ENCODE peak calls at places on chromosomes 6 and 20, in four cellular contexts. O is AG08396, P is adipocyte, G is fibroblast of pulmonary artery. Q is an unnamed sample.

GRCh38 chr6:2507016-2507415 is 243.7 kb downstream of the MYLK4 start:
- DNase-seq in G (no peak), P (no peak), O (no peak), Q (no peak)

GRCh38 chr6:19210849-19211590 is 626.1 kb upstream of the ID4 start:
- DNase-seq in G (no peak), P (no peak), O (no peak), Q (no peak)

GRCh38 chr6:107230024-107230423 is 114.7 kb upstream of the BEND3 start:
- DNase-seq in G (peak), P (no peak), O (no peak), Q (no peak)

GRCh38 chr6:45630801-45631200 is 253.1 kb upstream of the SUPT3H start:
- DNase-seq in O (peak), P (peak), G (no peak), Q (no peak)

GRCh38 chr20:10034717-10035571 is at the start of gene ANKEF1:
- DNase-seq in G (peak), P (peak), O (peak), Q (peak)

GRCh38 chr20:60877071-60877470 is 375.0 kb upstream of the CDH4 start:
- DNase-seq in P (no peak), O (no peak), G (no peak), Q (no peak)

GRCh38 chr6:33974471-33974870 is 170.7 kb upstream of the MLN start:
- DNase-seq in G (no peak), O (no peak), P (no peak), Q (no peak)

GRCh38 chr20:36926653-36927200 is 24.8 kb downstream of the SAMHD1 start:
- DNase-seq in P (no peak), G (no peak), O (no peak), Q (no peak)

GRCh38 chr6:166955121-166955864 is 1.1 kb downstream of the RNASET2 start:
- DNase-seq in P (no peak), G (no peak), O (no peak), Q (peak)

GRCh38 chr6:21511891-21512550 is 81.5 kb upstream of the SOX4 start:
- DNase-seq in G (no peak), O (no peak), P (no peak), Q (no peak)

GRCh38 chr6:75402296-75402695 is 91.3 kb downstream of the FILIP1 start:
- DNase-seq in G (peak), P (peak), O (peak), Q (no peak)